ENCODE peak calls at places on chromosome 14, in six cellular contexts. H, C, A, U, Q and J are unnamed samples.

GRCh38 chr14:103518416-103519042 is 4.1 kb downstream of the CKB start:
- DNase-seq in H (peak; percentile 32), A (peak; percentile 33), U (peak; percentile 61), C (peak; percentile 79), Q (no peak), J (peak; percentile 73)

GRCh38 chr14:99744199-99744872 is 48.9 kb upstream of the EML1 start:
- DNase-seq in H (no peak), A (peak; percentile 55), U (no peak), C (no peak), Q (no peak), J (peak; percentile 77)

GRCh38 chr14:74634964-74635363 is 22.9 kb upstream of the LTBP2 start:
- DNase-seq in Q (peak; percentile 50), U (no peak), C (no peak), H (no peak), A (no peak), J (no peak)

GRCh38 chr14:32939254-32940065 is 781 bp downstream of the NPAS3 start:
- DNase-seq in A (peak; percentile 71), Q (peak; percentile 51), H (no peak), C (peak; percentile 86), U (no peak), J (peak; percentile 87)

GRCh38 chr14:81509838-81510452 is 23.7 kb downstream of the SEL1L start:
- DNase-seq in A (no peak), Q (peak; percentile 12), C (no peak), H (no peak), U (no peak), J (no peak)

GRCh38 chr14:100673085-100673806 is 53.4 kb upstream of the DLK1 start:
- DNase-seq in H (no peak), Q (no peak), A (no peak), C (no peak), U (no peak), J (no peak)

GRCh38 chr14:101819251-101819990 is 57.9 kb downstream of the PPP2R5C start:
- DNase-seq in C (no peak), A (no peak), U (peak; percentile 86), Q (no peak), H (peak; percentile 47), J (no peak)

GRCh38 chr14:52917732-52918131 is 33.1 kb downstream of the FERMT2 start:
- DNase-seq in H (no peak), Q (peak; percentile 51), A (peak; percentile 38), U (no peak), C (no peak), J (peak; percentile 82)

GRCh38 chr14:53946071-53946403 is 10.6 kb downstream of the BMP4 start:
- DNase-seq in U (no peak), A (no peak), Q (no peak), H (no peak), C (no peak), J (no peak)

GRCh38 chr14:45044638-45045037 is 39.3 kb upstream of the PRPF39 start:
- DNase-seq in A (no peak), C (no peak), H (no peak), U (no peak), Q (no peak), J (no peak)

GRCh38 chr14:31902002-31902401 is 175.1 kb upstream of the ARHGAP5 start:
- DNase-seq in C (no peak), Q (no peak), H (no peak), A (no peak), U (no peak), J (no peak)

GRCh38 chr14:65170768-65171251 is 68.5 kb upstream of the MAX start:
- DNase-seq in C (peak; percentile 79), Q (peak; percentile 72), H (peak; percentile 17), A (peak; percentile 84), U (peak; percentile 5), J (peak; percentile 78)

GRCh38 chr14:82385043-82385442 is 851.4 kb upstream of the SEL1L start:
- DNase-seq in C (no peak), H (no peak), U (no peak), Q (no peak), A (no peak), J (no peak)

GRCh38 chr14:94043756-94044475 is 17.8 kb downstream of the OTUB2 start:
- DNase-seq in C (no peak), Q (no peak), H (no peak), A (no peak), U (no peak), J (no peak)

GRCh38 chr14:99579903-99580570 is 24.0 kb downstream of the CCDC85C start:
- DNase-seq in A (peak; percentile 40), C (no peak), H (no peak), U (no peak), Q (no peak), J (no peak)

GRCh38 chr14:58535084-58535483 is 102.7 kb upstream of the DACT1 start:
- DNase-seq in C (no peak), A (peak; percentile 26), H (no peak), U (no peak), Q (no peak), J (peak; percentile 22)

GRCh38 chr14:101200008-101200649 is 296.6 kb upstream of the RTL1 start:
- DNase-seq in U (no peak), Q (no peak), H (no peak), A (no peak), C (no peak), J (no peak)

GRCh38 chr14:63542231-63542999 is 762 bp downstream of the PPP2R5E start:
- DNase-seq in U (no peak), A (no peak), H (no peak), Q (peak; percentile 12), C (no peak), J (peak; percentile 55)

GRCh38 chr14:81738946-81739659 is 205.4 kb upstream of the SEL1L start:
- DNase-seq in H (no peak), Q (no peak), A (no peak), U (no peak), C (no peak), J (no peak)

GRCh38 chr14:100440207-100440631 is 117.1 kb downstream of the SLC25A47 start:
- DNase-seq in U (no peak), Q (peak; percentile 54), C (peak; percentile 81), A (peak; percentile 72), H (no peak), J (peak; percentile 78)

GRCh38 chr14:95211721-95212504 is 54.6 kb upstream of the DICER1 start:
- DNase-seq in H (no peak), C (no peak), A (no peak), Q (no peak), U (no peak), J (no peak)

GRCh38 chr14:51455041-51455835 is 196.5 kb upstream of the FRMD6 start:
- DNase-seq in A (no peak), U (no peak), H (no peak), C (no peak), Q (peak; percentile 39), J (peak; percentile 61)